ENCODE peak calls at places on chromosomes 16 and 17, in five cellular contexts. G is left lung, X is adrenal gland, I is HFFc6, P is esophagus squamous epithelium. Z is an unnamed sample.

GRCh38 chr17:58760248-58760647 is 4.6 kb downstream of the PPM1E start:
- DNase-seq in I (no peak), P (no peak), G (no peak), X (no peak), Z (no peak)

GRCh38 chr17:67180275-67180674 is 64.7 kb downstream of the HELZ start:
- DNase-seq in P (no peak), I (no peak), G (no peak), X (no peak), Z (no peak)

GRCh38 chr16:49051626-49052025 is 230.0 kb downstream of the CBLN1 start:
- DNase-seq in G (no peak), I (no peak), P (no peak), X (no peak), Z (no peak)

GRCh38 chr16:23171234-23171948 is 11.2 kb upstream of the SCNN1G start:
- DNase-seq in G (no peak), P (no peak), I (peak; percentile 54), X (no peak), Z (no peak)

GRCh38 chr16:73396556-73396955 is 348.6 kb upstream of the ZFHX3 start:
- DNase-seq in X (no peak), G (no peak), P (no peak), I (no peak), Z (no peak)

GRCh38 chr16:72467157-72467759 is 295.3 kb upstream of the PMFBP1 start:
- DNase-seq in I (peak; percentile 46), X (no peak), P (no peak), G (no peak), Z (no peak)

GRCh38 chr17:78839173-78839761 is 1.3 kb downstream of the USP36 start:
- DNase-seq in X (no peak), G (no peak), P (no peak), I (peak; percentile 45), Z (no peak)

GRCh38 chr16:1326380-1326779 is 7.1 kb upstream of the BAIAP3 start:
- DNase-seq in G (no peak), P (no peak), X (no peak), I (no peak), Z (no peak)

GRCh38 chr17:40122466-40122943 is 734 bp downstream of the MSL1 start:
- DNase-seq in I (peak; percentile 41), P (no peak), X (peak; percentile 51), G (peak; percentile 89), Z (peak; percentile 40)

GRCh38 chr17:62965149-62965648 is 836 bp upstream of the TANC2 start:
- DNase-seq in I (no peak), P (no peak), X (no peak), G (no peak), Z (no peak)

GRCh38 chr17:45942284-45942683 is 47.9 kb downstream of the MAPT start:
- DNase-seq in I (peak; percentile 6), X (peak; percentile 45), P (no peak), G (no peak), Z (no peak)

GRCh38 chr16:88769617-88770458 is 15.2 kb downstream of the PIEZO1 start:
- DNase-seq in G (no peak), P (no peak), X (no peak), I (no peak), Z (no peak)

GRCh38 chr17:74950207-74950606 is 14.5 kb downstream of the OTOP3 start:
- DNase-seq in I (no peak), X (no peak), P (no peak), G (no peak), Z (no peak)

GRCh38 chr17:79844869-79845600 is 5.8 kb upstream of the CBX4 start:
- DNase-seq in I (no peak), G (peak; percentile 90), X (peak; percentile 55), P (no peak), Z (peak; percentile 59)

GRCh38 chr16:79767597-79768280 is 167.2 kb upstream of the MAF start:
- DNase-seq in X (peak; percentile 21), P (no peak), G (no peak), I (no peak), Z (no peak)

GRCh38 chr16:1550696-1551095 is 17.2 kb downstream of the TMEM204 start:
- DNase-seq in G (no peak), X (no peak), P (no peak), I (no peak), Z (no peak)

GRCh38 chr16:59459811-59460210 is 725.7 kb upstream of the GOT2 start:
- DNase-seq in P (no peak), I (peak; percentile 7), G (no peak), X (no peak), Z (no peak)

GRCh38 chr17:76843703-76844484 is 24.3 kb upstream of the MGAT5B start:
- DNase-seq in I (no peak), X (peak; percentile 25), G (no peak), P (no peak), Z (no peak)

GRCh38 chr17:41678411-41678906 is 10.2 kb upstream of the EIF1 start:
- DNase-seq in X (no peak), I (no peak), P (no peak), G (no peak), Z (no peak)

GRCh38 chr16:12084436-12084835 is 107.9 kb downstream of the SNX29 start:
- DNase-seq in X (no peak), P (no peak), G (no peak), I (no peak), Z (no peak)

GRCh38 chr16:86946981-86947380 is 368.6 kb downstream of the FOXL1 start:
- DNase-seq in X (no peak), G (no peak), P (no peak), I (no peak), Z (no peak)

GRCh38 chr17:69466905-69467630 is 52.6 kb downstream of the MAP2K6 start:
- DNase-seq in I (no peak), X (no peak), P (no peak), G (no peak), Z (no peak)

GRCh38 chr16:66474750-66475199 is 47.7 kb downstream of the BEAN1 start:
- DNase-seq in G (no peak), X (no peak), I (no peak), P (no peak), Z (no peak)

GRCh38 chr17:33892677-33893076 is 362.4 kb upstream of the CCL2 start:
- DNase-seq in P (no peak), G (no peak), I (no peak), X (no peak), Z (no peak)

GRCh38 chr17:77208217-77208808 is 67.5 kb downstream of the SEC14L1 start:
- DNase-seq in X (peak; percentile 85), G (no peak), I (peak; percentile 81), P (no peak), Z (no peak)

DNA sequence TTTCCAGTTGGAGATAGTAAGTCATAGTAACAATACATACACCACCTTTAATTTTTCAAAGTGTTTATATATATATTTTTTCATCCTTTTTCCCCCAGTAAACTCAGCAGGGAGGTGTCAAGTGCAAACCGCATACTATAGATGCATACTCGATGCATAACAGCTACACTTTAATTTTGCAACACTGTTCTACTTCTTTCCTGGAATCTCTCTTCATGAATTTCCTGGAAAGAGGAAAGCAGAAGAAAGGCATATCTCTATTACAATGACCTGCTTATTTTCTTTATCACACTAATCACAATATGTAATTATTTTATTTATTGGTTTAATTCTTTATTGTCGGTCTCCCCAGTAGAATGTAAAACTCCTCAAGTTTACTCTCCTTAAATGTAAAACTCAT is 140.0 kb downstream of the SNX11 start:
- DNase-seq in P (no peak), G (no peak), X (no peak), I (no peak), Z (no peak)
- TF ChIP-seq CTCF in P (no peak), G (no peak), X (no peak), I (no peak), Z (no peak)

GRCh38 chr17:879546-879945 is 97.4 kb downstream of the MRM3 start:
- DNase-seq in G (peak; percentile 84), I (peak; percentile 47), X (peak; percentile 91), P (no peak), Z (peak; percentile 33)
- TF ChIP-seq CTCF in G (peak; percentile 55), I (peak; percentile 76), X (peak; percentile 57), P (peak; percentile 76), Z (peak; percentile 56)

DNA sequence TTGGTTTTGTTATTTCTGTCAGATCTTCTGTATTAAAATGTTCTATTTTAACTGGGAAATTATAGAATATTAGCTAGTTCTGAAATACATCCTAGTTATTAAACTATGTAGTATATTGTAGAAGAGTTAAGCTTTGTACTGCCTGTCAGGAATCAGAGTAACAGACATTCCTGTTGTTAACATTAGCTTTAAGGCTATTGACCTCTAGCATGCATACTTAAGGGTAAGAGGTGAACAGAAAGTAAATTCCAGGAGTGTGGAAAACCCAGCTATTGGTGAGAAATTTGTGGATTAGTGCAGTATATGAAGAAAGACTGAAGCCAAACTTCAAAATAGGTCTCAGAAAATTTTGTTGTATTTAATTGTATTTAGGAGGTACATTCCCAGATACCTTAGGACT is 111.3 kb downstream of the CHD9 start:
- DNase-seq in P (no peak), X (no peak), G (no peak), I (no peak), Z (no peak)
- TF ChIP-seq CTCF in P (no peak), X (no peak), G (no peak), I (no peak), Z (no peak)

DNA sequence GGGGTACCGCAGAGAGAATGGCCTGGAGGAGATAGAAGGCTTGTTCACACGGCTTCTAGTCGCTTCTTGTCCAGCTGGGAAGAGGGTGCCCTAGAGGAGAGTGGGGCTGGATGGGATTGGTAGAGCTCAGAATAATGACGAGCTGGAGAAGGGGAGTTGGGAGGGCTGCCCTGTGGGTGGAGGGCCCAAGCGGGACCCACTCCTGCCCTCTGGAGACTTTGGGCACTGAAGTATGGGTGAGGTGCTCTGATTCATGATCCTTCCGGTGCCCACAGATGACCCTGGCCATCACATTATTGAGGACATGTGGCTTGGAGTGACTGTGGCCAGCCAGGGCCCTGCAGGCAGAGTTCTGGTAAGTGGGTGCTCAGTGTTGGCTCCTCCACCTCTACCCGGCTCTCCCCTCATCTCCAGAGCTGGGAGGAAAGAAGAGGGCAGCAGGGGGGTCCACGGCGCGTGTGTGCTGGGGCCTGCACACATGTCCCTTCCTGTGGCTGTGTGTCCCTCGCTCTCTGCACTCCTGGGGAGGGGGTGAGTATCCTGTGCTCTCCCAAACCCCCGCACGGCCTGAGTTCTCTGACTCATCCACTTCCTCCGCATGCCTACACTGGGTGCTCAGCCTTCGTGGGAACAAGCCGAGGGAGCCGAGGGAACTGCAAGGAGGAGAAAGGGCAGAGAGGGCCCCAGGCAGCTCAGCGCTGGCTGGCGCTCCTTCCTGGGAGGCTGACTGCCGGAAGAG is 8.5 kb downstream of the ITGA3 start:
- DNase-seq in X (peak; percentile 76), P (no peak), I (peak; percentile 97), G (no peak), Z (no peak)
- TF ChIP-seq CTCF in X (no peak), P (no peak), I (peak; percentile 9), G (no peak), Z (no peak)

GRCh38 chr17:47844814-47845453 is 3.9 kb upstream of the SCRN2 start:
- DNase-seq in G (no peak), X (no peak), I (peak; percentile 36), P (no peak), Z (no peak)
- TF ChIP-seq CTCF in G (no peak), X (peak; percentile 38), I (peak; percentile 80), P (peak; percentile 38), Z (no peak)

GRCh38 chr17:28549274-28550132 is 2.9 kb downstream of the UNC119 start:
- DNase-seq in X (no peak), I (no peak), G (no peak), P (no peak), Z (peak; percentile 50)
- TF ChIP-seq CTCF in X (no peak), I (no peak), G (no peak), P (no peak), Z (no peak)

Z was measured in natural killer cell.